ENCODE peak calls at places on chromosome 7, in nine cellular contexts. One of them, this sample, is unnamed.

GRCh38 chr7:7562736-7563135 is 3.9 kb upstream of the MIOS start:
- DNase-seq in cardiac fibroblast: peak; percentile 13
- DNase-seq in memory B cell: no peak
- DNase-seq in glutamatergic neuron: no peak
- DNase-seq in A549: no peak
- DNase-seq in NCI-H1417: no peak
- DNase-seq in NCI-H774: no peak
- DNase-seq in PC-3: no peak
- DNase-seq in T-cell: no peak
- DNase-seq in this sample: no peak

GRCh38 chr7:140316165-140316661 is 82.1 kb downstream of the SLC37A3 start:
- DNase-seq in cardiac fibroblast: peak; percentile 81
- DNase-seq in memory B cell: no peak
- DNase-seq in glutamatergic neuron: no peak
- DNase-seq in A549: peak; percentile 79
- DNase-seq in NCI-H1417: no peak
- DNase-seq in NCI-H774: no peak
- DNase-seq in PC-3: peak; percentile 90
- DNase-seq in T-cell: no peak
- DNase-seq in this sample: peak; percentile 19

GRCh38 chr7:107070710-107071109 is 26.2 kb downstream of the PRKAR2B start:
- DNase-seq in cardiac fibroblast: no peak
- DNase-seq in memory B cell: no peak
- DNase-seq in glutamatergic neuron: no peak
- DNase-seq in A549: no peak
- DNase-seq in NCI-H1417: peak; percentile 20
- DNase-seq in NCI-H774: no peak
- DNase-seq in PC-3: no peak
- DNase-seq in T-cell: no peak
- DNase-seq in this sample: no peak

GRCh38 chr7:44279731-44280505 is 45.5 kb downstream of the CAMK2B start:
- DNase-seq in cardiac fibroblast: no peak
- DNase-seq in memory B cell: no peak
- DNase-seq in glutamatergic neuron: peak; percentile 8
- DNase-seq in A549: no peak
- DNase-seq in NCI-H1417: no peak
- DNase-seq in NCI-H774: no peak
- DNase-seq in PC-3: no peak
- DNase-seq in T-cell: no peak
- DNase-seq in this sample: no peak

GRCh38 chr7:66576646-66577045 is 52.0 kb upstream of the KCTD7 start:
- DNase-seq in cardiac fibroblast: no peak
- DNase-seq in memory B cell: no peak
- DNase-seq in glutamatergic neuron: no peak
- DNase-seq in A549: no peak
- DNase-seq in NCI-H1417: no peak
- DNase-seq in NCI-H774: no peak
- DNase-seq in PC-3: no peak
- DNase-seq in T-cell: no peak
- DNase-seq in this sample: no peak

GRCh38 chr7:123867220-123867619 is 22.3 kb downstream of the HYAL4 start:
- DNase-seq in cardiac fibroblast: peak; percentile 14
- DNase-seq in memory B cell: no peak
- DNase-seq in glutamatergic neuron: no peak
- DNase-seq in A549: no peak
- DNase-seq in NCI-H1417: no peak
- DNase-seq in NCI-H774: no peak
- DNase-seq in PC-3: no peak
- DNase-seq in T-cell: no peak
- DNase-seq in this sample: no peak

GRCh38 chr7:22563621-22564241 is 63.7 kb upstream of the STEAP1B start:
- DNase-seq in cardiac fibroblast: no peak
- DNase-seq in memory B cell: no peak
- DNase-seq in glutamatergic neuron: no peak
- DNase-seq in A549: no peak
- DNase-seq in NCI-H1417: peak; percentile 64
- DNase-seq in NCI-H774: peak; percentile 22
- DNase-seq in PC-3: peak; percentile 9
- DNase-seq in T-cell: no peak
- DNase-seq in this sample: no peak

GRCh38 chr7:135385209-135385608 is 124.7 kb downstream of the CNOT4 start:
- DNase-seq in cardiac fibroblast: peak; percentile 86
- DNase-seq in memory B cell: no peak
- DNase-seq in glutamatergic neuron: no peak
- DNase-seq in A549: no peak
- DNase-seq in NCI-H1417: peak; percentile 46
- DNase-seq in NCI-H774: peak; percentile 39
- DNase-seq in PC-3: peak; percentile 5
- DNase-seq in T-cell: no peak
- DNase-seq in this sample: no peak

GRCh38 chr7:157318015-157318706 is 18.6 kb upstream of the DNAJB6 start:
- DNase-seq in cardiac fibroblast: no peak
- DNase-seq in memory B cell: no peak
- DNase-seq in glutamatergic neuron: no peak
- DNase-seq in A549: no peak
- DNase-seq in NCI-H1417: no peak
- DNase-seq in NCI-H774: no peak
- DNase-seq in PC-3: peak; percentile 76
- DNase-seq in T-cell: no peak
- DNase-seq in this sample: no peak

GRCh38 chr7:28872226-28872625 is 85.9 kb downstream of the TRIL start:
- DNase-seq in cardiac fibroblast: peak; percentile 9
- DNase-seq in memory B cell: no peak
- DNase-seq in glutamatergic neuron: no peak
- DNase-seq in A549: no peak
- DNase-seq in NCI-H1417: no peak
- DNase-seq in NCI-H774: no peak
- DNase-seq in PC-3: peak; percentile 68
- DNase-seq in T-cell: no peak
- DNase-seq in this sample: no peak